ENCODE peak calls at places on chromosomes 16 and 17, in ten cellular contexts. M is spleen; X is stomach; B is CD8-positive, alpha-beta T cell; D is Karpas-422; R is CD4-positive, alpha-beta T cell; P is A549; W is brain microvascular endothelial cell; V is aorta; U is body of pancreas. S is an unnamed sample.

GRCh38 chr17:39606434-39607056 is 1.2 kb downstream of the NEUROD2 start:
- DNase-seq in M (no peak), X (no peak), B (no peak), D (no peak), R (no peak), P (no peak), W (no peak), V (no peak), U (no peak), S (no peak)

GRCh38 chr16:10569629-10570028 is 10.8 kb downstream of the EMP2 start:
- DNase-seq in M (no peak), X (no peak), B (no peak), D (no peak), R (no peak), P (no peak), W (no peak), V (no peak), U (no peak), S (no peak)

GRCh38 chr17:68057531-68057952 is 22.0 kb downstream of the KPNA2 start:
- DNase-seq in M (no peak), X (peak; percentile 31), B (peak; percentile 33), D (peak; percentile 79), R (peak; percentile 44), P (no peak), W (peak; percentile 58), V (no peak), U (peak; percentile 13), S (no peak)

GRCh38 chr16:22204091-22204655 is 1.9 kb upstream of the EEF2K start:
- DNase-seq in M (no peak), X (no peak), B (no peak), D (no peak), R (no peak), P (no peak), W (no peak), V (no peak), U (no peak), S (no peak)

GRCh38 chr16:46638947-46639925 is 18.1 kb upstream of the SHCBP1 start:
- DNase-seq in M (no peak), X (no peak), B (no peak), D (no peak), R (no peak), P (no peak), W (peak; percentile 42), V (no peak), U (no peak), S (no peak)

GRCh38 chr16:89984215-89984614 is 35.0 kb downstream of the DBNDD1 start:
- DNase-seq in M (no peak), X (no peak), B (no peak), D (no peak), R (no peak), P (no peak), W (no peak), V (no peak), U (no peak), S (no peak)

GRCh38 chr17:1323336-1323735 is 43.9 kb downstream of the TRARG1 start:
- DNase-seq in M (no peak), X (no peak), B (no peak), D (no peak), R (no peak), P (no peak), W (peak; percentile 10), V (no peak), U (no peak), S (no peak)

GRCh38 chr17:49618112-49618611 is 42.5 kb downstream of the NXPH3 start:
- DNase-seq in M (no peak), X (no peak), B (no peak), D (no peak), R (no peak), P (no peak), W (no peak), V (no peak), U (no peak), S (no peak)

GRCh38 chr17:73533127-73533526 is 111.1 kb downstream of the SDK2 start:
- DNase-seq in M (no peak), X (no peak), B (no peak), D (no peak), R (no peak), P (no peak), W (no peak), V (no peak), U (no peak), S (peak; percentile 39)

GRCh38 chr16:77480671-77481315 is 46.0 kb upstream of the ADAMTS18 start:
- DNase-seq in M (no peak), X (no peak), B (no peak), D (no peak), R (no peak), P (no peak), W (no peak), V (no peak), U (no peak), S (no peak)

GRCh38 chr17:46726106-46726670 is 92.3 kb downstream of the WNT3 start:
- DNase-seq in M (no peak), X (no peak), B (no peak), D (no peak), R (no peak), P (no peak), W (no peak), V (no peak), U (no peak), S (no peak)

GRCh38 chr17:58968662-58969061 is 138.0 kb downstream of the TRIM37 start:
- DNase-seq in M (no peak), X (no peak), B (no peak), D (peak; percentile 16), R (no peak), P (no peak), W (no peak), V (no peak), U (no peak), S (no peak)

GRCh38 chr17:30472238-30472890 is 4.8 kb upstream of the GOSR1 start:
- DNase-seq in M (no peak), X (no peak), B (no peak), D (no peak), R (no peak), P (no peak), W (no peak), V (no peak), U (no peak), S (no peak)

GRCh38 chr16:14522617-14523135 is 107.4 kb downstream of the PARN start:
- DNase-seq in M (no peak), X (no peak), B (no peak), D (no peak), R (no peak), P (no peak), W (no peak), V (no peak), U (no peak), S (no peak)

GRCh38 chr16:25106567-25107465 is 4.7 kb upstream of the LCMT1 start:
- DNase-seq in M (peak; percentile 98), X (peak; percentile 97), B (peak; percentile 62), D (peak; percentile 96), R (peak; percentile 55), P (peak; percentile 92), W (peak; percentile 85), V (peak; percentile 97), U (peak; percentile 97), S (peak; percentile 70)

GRCh38 chr17:69047368-69048263 is 13.1 kb downstream of the ABCA9 start:
- DNase-seq in M (no peak), X (peak; percentile 76), B (no peak), D (no peak), R (no peak), P (no peak), W (peak; percentile 91), V (peak; percentile 71), U (peak; percentile 89), S (no peak)

GRCh38 chr17:58691701-58692238 is at the start of gene TEX14:
- DNase-seq in M (peak; percentile 77), X (no peak), B (no peak), D (no peak), R (no peak), P (no peak), W (no peak), V (no peak), U (no peak), S (no peak)

GRCh38 chr17:57662021-57662420 is 83.1 kb downstream of the CCDC182 start:
- DNase-seq in M (peak; percentile 8), X (no peak), B (no peak), D (no peak), R (no peak), P (no peak), W (no peak), V (no peak), U (no peak), S (no peak)

GRCh38 chr17:18011286-18011685 is 27.7 kb downstream of the ATPAF2 start:
- DNase-seq in M (peak; percentile 39), X (no peak), B (no peak), D (no peak), R (no peak), P (no peak), W (no peak), V (no peak), U (no peak), S (no peak)

GRCh38 chr16:50684823-50685455 is 3.8 kb upstream of the SNX20 start:
- DNase-seq in M (no peak), X (no peak), B (no peak), D (no peak), R (no peak), P (no peak), W (no peak), V (no peak), U (peak; percentile 34), S (no peak)

GRCh38 chr16:81316176-81316496 is 1.4 kb downstream of the GAN start:
- DNase-seq in M (no peak), X (no peak), B (no peak), D (no peak), R (no peak), P (no peak), W (no peak), V (no peak), U (no peak), S (no peak)
- H3K27ac ChIP-seq in M (no peak overlapping the region), X (no peak overlapping the region), B (no peak overlapping the region), D (no peak overlapping the region), R (no peak overlapping the region), P (peak overlapping the region; percentile 89), W (no peak overlapping the region), V (no peak overlapping the region), U (no peak overlapping the region), S (no peak overlapping the region)

GRCh38 chr17:64648234-64648633 is 13.9 kb downstream of the SMURF2 start:
- DNase-seq in M (no peak), X (no peak), B (no peak), D (no peak), R (no peak), P (no peak), W (no peak), V (no peak), U (no peak), S (no peak)
- H3K27ac ChIP-seq in M (no peak overlapping the region), X (no peak overlapping the region), B (no peak overlapping the region), D (no peak overlapping the region), R (no peak overlapping the region), P (peak overlapping the region; percentile 26), W (no peak overlapping the region), V (no peak overlapping the region), U (no peak overlapping the region), S (no peak overlapping the region)

GRCh38 chr17:7460850-7461660 is 16.2 kb downstream of the CHRNB1 start:
- DNase-seq in M (no peak), X (no peak), B (no peak), D (no peak), R (no peak), P (no peak), W (no peak), V (no peak), U (no peak), S (no peak)
- H3K27ac ChIP-seq in M (no peak overlapping the region), X (no peak overlapping the region), B (no peak overlapping the region), D (no peak overlapping the region), R (no peak overlapping the region), P (no peak overlapping the region), W (no peak overlapping the region), V (no peak overlapping the region), U (no peak overlapping the region), S (no peak overlapping the region)

GRCh38 chr16:88681084-88681680 is 5.1 kb downstream of the SNAI3 start:
- DNase-seq in M (peak; percentile 93), X (peak; percentile 75), B (no peak), D (peak; percentile 87), R (peak; percentile 45), P (peak; percentile 59), W (no peak), V (no peak), U (peak; percentile 50), S (no peak)
- H3K27ac ChIP-seq in M (peak overlapping the region; percentile 88), X (no peak overlapping the region), B (peak overlapping the region; percentile 52), D (peak overlapping the region; percentile 78), R (peak overlapping the region; percentile 57), P (no peak overlapping the region), W (no peak overlapping the region), V (no peak overlapping the region), U (no peak overlapping the region), S (peak overlapping the region; percentile 44)